ENCODE peak calls at places on chromosomes 11 and 22, in ten cellular contexts. Q is neuronal stem cell, V is A549, R is body of pancreas, T is HCT116, O is GM12878, J is DND-41, G is tibial artery, E is caudate nucleus, Z is H9. K is an unnamed sample.

GRCh38 chr11:69928124-69928523 is 108.9 kb upstream of the FGF3 start:
- DNase-seq in Q (no peak), V (no peak), R (no peak), T (no peak), O (no peak), J (no peak), G (no peak), E (no peak), Z (no peak), K (no peak)

GRCh38 chr11:32173435-32173834 is 82.6 kb downstream of the RCN1 start:
- DNase-seq in Q (peak), V (peak), R (peak), T (peak), O (no peak), J (no peak), G (peak), E (peak), Z (peak), K (peak)

GRCh38 chr11:60887531-60887930 is 18.9 kb downstream of the PRPF19 start:
- DNase-seq in Q (peak), V (peak), R (peak), T (peak), O (no peak), J (peak), G (no peak), E (no peak), Z (peak), K (peak)

GRCh38 chr11:92707665-92708064 is 261.8 kb upstream of the MTNR1B start:
- DNase-seq in Q (no peak), V (no peak), R (no peak), T (no peak), O (no peak), J (no peak), G (no peak), E (no peak), Z (no peak), K (peak)

GRCh38 chr11:74678591-74679512 is 52.4 kb downstream of the CHRDL2 start:
- DNase-seq in Q (no peak), V (no peak), R (no peak), T (no peak), O (no peak), J (no peak), G (peak), E (no peak), Z (peak), K (no peak)

GRCh38 chr22:50197856-50198623 is 2.8 kb upstream of the SELENOO start:
- DNase-seq in Q (no peak), V (no peak), R (no peak), T (no peak), O (no peak), J (no peak), G (no peak), E (no peak), Z (no peak), K (no peak)

GRCh38 chr22:25838960-25839741 is 97.2 kb downstream of the MYO18B start:
- DNase-seq in Q (no peak), V (no peak), R (no peak), T (no peak), O (no peak), J (no peak), G (no peak), E (no peak), Z (no peak), K (no peak)

GRCh38 chr22:33743756-33744155 is 176.5 kb downstream of the LARGE1 start:
- DNase-seq in Q (no peak), V (no peak), R (no peak), T (no peak), O (peak), J (no peak), G (no peak), E (no peak), Z (no peak), K (no peak)

GRCh38 chr22:30637701-30638114 is 2.1 kb downstream of the SLC35E4 start:
- DNase-seq in Q (no peak), V (no peak), R (no peak), T (no peak), O (no peak), J (no peak), G (no peak), E (no peak), Z (no peak), K (no peak)

GRCh38 chr22:23101524-23101923 is 31.2 kb downstream of the GNAZ start:
- DNase-seq in Q (no peak), V (no peak), R (no peak), T (no peak), O (no peak), J (no peak), G (no peak), E (no peak), Z (no peak), K (no peak)

GRCh38 chr11:27477243-27477642 is 4.7 kb upstream of the LGR4 start:
- DNase-seq in Q (no peak), V (no peak), R (no peak), T (no peak), O (no peak), J (no peak), G (no peak), E (no peak), Z (no peak), K (no peak)
- H3K27ac ChIP-seq in Q (no peak), V (no peak), R (no peak), T (no peak), O (no peak), J (no peak), G (no peak), E (no peak), Z (no peak), K (no peak)

GRCh38 chr11:36591433-36591832 is 2.9 kb upstream of the IFTAP start:
- DNase-seq in Q (no peak), V (no peak), R (no peak), T (no peak), O (no peak), J (no peak), G (no peak), E (no peak), Z (no peak), K (no peak)

GRCh38 chr11:36600155-36600554 is 2.1 kb upstream of the RAG2 start:
- DNase-seq in Q (no peak), V (no peak), R (no peak), T (no peak), O (no peak), J (no peak), G (no peak), E (no peak), Z (peak), K (no peak)

GRCh38 chr11:36598051-36598450 is at the start of gene RAG2:
- DNase-seq in Q (no peak), V (no peak), R (no peak), T (no peak), O (no peak), J (peak), G (no peak), E (no peak), Z (no peak), K (no peak)

GRCh38 chr11:36596880-36597279 is 1.2 kb downstream of the RAG2 start:
- DNase-seq in Q (no peak), V (no peak), R (no peak), T (no peak), O (no peak), J (no peak), G (no peak), E (no peak), Z (no peak), K (no peak)

GRCh38 chr11:36594316-36594989 is at the start of gene IFTAP:
- DNase-seq in Q (peak), V (peak), R (peak), T (peak), O (no peak), J (no peak), G (peak), E (peak), Z (peak), K (peak)
- H3K27ac ChIP-seq in Q (no peak), V (peak), R (peak), T (no peak), O (no peak), J (peak), G (peak), E (no peak), Z (no peak), K (peak)

GRCh38 chr22:21633481-21633880 is 921 bp downstream of the CCDC116 start:
- DNase-seq in Q (no peak), V (no peak), R (no peak), T (no peak), O (no peak), J (no peak), G (no peak), E (no peak), Z (no peak), K (no peak)

GRCh38 chr22:21632237-21632895 is at the start of gene CCDC116:
- DNase-seq in Q (no peak), V (peak), R (no peak), T (no peak), O (no peak), J (peak), G (no peak), E (no peak), Z (peak), K (no peak)

GRCh38 chr22:21634081-21634480 is 1.5 kb downstream of the CCDC116 start:
- DNase-seq in Q (no peak), V (no peak), R (no peak), T (no peak), O (no peak), J (no peak), G (no peak), E (no peak), Z (no peak), K (no peak)

GRCh38 chr22:21631025-21631424 is 1.2 kb upstream of the YDJC start:
- DNase-seq in Q (no peak), V (no peak), R (no peak), T (no peak), O (no peak), J (no peak), G (no peak), E (no peak), Z (no peak), K (no peak)

GRCh38 chr22:21632931-21633330 is 371 bp downstream of the CCDC116 start:
- DNase-seq in Q (no peak), V (no peak), R (no peak), T (no peak), O (no peak), J (no peak), G (no peak), E (no peak), Z (no peak), K (no peak)
- H3K27ac ChIP-seq in Q (no peak), V (no peak), R (no peak), T (no peak), O (no peak), J (peak), G (no peak), E (no peak), Z (no peak), K (no peak)

GRCh38 chr11:122633219-122633829 is 22.2 kb upstream of the UBASH3B start:
- DNase-seq in Q (peak), V (peak), R (no peak), T (no peak), O (no peak), J (peak), G (no peak), E (no peak), Z (peak), K (peak)
- H3K27ac ChIP-seq in Q (no peak), V (peak), R (no peak), T (no peak), O (no peak), J (no peak), G (no peak), E (no peak), Z (no peak), K (no peak)

GRCh38 chr11:67613313-67613959 is 6.7 kb downstream of the NDUFV1 start:
- DNase-seq in Q (no peak), V (no peak), R (no peak), T (no peak), O (no peak), J (no peak), G (no peak), E (no peak), Z (peak), K (no peak)
- H3K27ac ChIP-seq in Q (no peak), V (no peak), R (peak), T (no peak), O (peak), J (peak), G (peak), E (no peak), Z (no peak), K (no peak)

GRCh38 chr11:1262172-1263006 is 39.5 kb downstream of the MUC5B start:
- DNase-seq in Q (peak), V (peak), R (peak), T (peak), O (peak), J (peak), G (peak), E (peak), Z (peak), K (peak)

GRCh38 chr11:1260023-1260501 is 37.2 kb downstream of the MUC5B start:
- DNase-seq in Q (no peak), V (peak), R (no peak), T (peak), O (no peak), J (peak), G (no peak), E (no peak), Z (peak), K (peak)

GRCh38 chr11:1261241-1262071 is 38.6 kb downstream of the MUC5B start:
- DNase-seq in Q (no peak), V (no peak), R (no peak), T (no peak), O (no peak), J (no peak), G (no peak), E (no peak), Z (no peak), K (no peak)

GRCh38 chr11:1260620-1261019 is 37.8 kb downstream of the MUC5B start:
- DNase-seq in Q (no peak), V (no peak), R (no peak), T (no peak), O (no peak), J (no peak), G (no peak), E (no peak), Z (no peak), K (no peak)

GRCh38 chr11:1263036-1263435 is 40.2 kb downstream of the MUC5B start:
- DNase-seq in Q (no peak), V (no peak), R (no peak), T (no peak), O (no peak), J (peak), G (no peak), E (no peak), Z (no peak), K (no peak)
- H3K27ac ChIP-seq in Q (no peak), V (peak), R (peak), T (peak), O (no peak), J (peak), G (peak), E (peak), Z (no peak), K (no peak)

K was measured in fibroblast of lung.